ENCODE peak calls at places on chromosome 3, in six cellular contexts. B, F, O, J, R and H are unnamed samples.

GRCh38 chr3:165837058-165837525 is at the start of gene BCHE:
- DNase-seq in R (peak; percentile 36), B (peak; percentile 50), F (peak; percentile 18), O (peak; percentile 20), J (peak; percentile 16), H (no peak)

GRCh38 chr3:47283596-47284364 is 1.0 kb downstream of the KLHL18 start:
- DNase-seq in F (no peak), O (no peak), B (peak; percentile 52), R (peak; percentile 62), J (no peak), H (no peak)

GRCh38 chr3:151976211-151977050 is 103.0 kb downstream of the SUCNR1 start:
- DNase-seq in R (no peak), F (no peak), O (no peak), B (no peak), J (no peak), H (no peak)

GRCh38 chr3:183350164-183350563 is 78.3 kb downstream of the MCF2L2 start:
- DNase-seq in R (no peak), F (no peak), B (no peak), J (no peak), O (no peak), H (no peak)

GRCh38 chr3:194588236-194588635 is 45.0 kb downstream of the TMEM44 start:
- DNase-seq in F (no peak), R (no peak), J (no peak), O (no peak), B (no peak), H (no peak)

GRCh38 chr3:19866751-19867347 is 67.2 kb downstream of the EFHB start:
- DNase-seq in O (no peak), B (peak; percentile 77), R (peak; percentile 51), F (no peak), J (peak; percentile 32), H (no peak)

GRCh38 chr3:146274833-146275232 is 23.9 kb upstream of the PLSCR4 start:
- DNase-seq in J (no peak), F (no peak), R (no peak), O (no peak), B (no peak), H (no peak)

GRCh38 chr3:10263549-10264363 is 15.5 kb downstream of the TATDN2 start:
- DNase-seq in O (no peak), J (peak; percentile 66), B (peak; percentile 79), F (no peak), R (peak; percentile 85), H (no peak)

GRCh38 chr3:42066516-42067181 is 24.5 kb upstream of the TRAK1 start:
- DNase-seq in F (no peak), J (no peak), O (no peak), B (peak; percentile 40), R (peak; percentile 69), H (peak; percentile 45)

GRCh38 chr3:130741946-130742610 is 4.6 kb downstream of the PIK3R4 start:
- DNase-seq in O (no peak), B (no peak), R (no peak), J (no peak), F (no peak), H (no peak)
- H3K4me1 ChIP-seq in O (peaks cover 67% of the 10 kb centered on the region), B (peaks cover 21% of the 10 kb centered on the region), R (no peaks in the 10 kb centered on the region), J (peaks cover 14% of the 10 kb centered on the region), F (no peaks in the 10 kb centered on the region), H (peaks cover 8% of the 10 kb centered on the region)

GRCh38 chr3:126499401-126499800 is 18.2 kb downstream of the UROC1 start:
- DNase-seq in O (no peak), R (no peak), B (no peak), F (no peak), J (no peak), H (no peak)
- H3K4me1 ChIP-seq in O (peaks cover 6% of the 10 kb centered on the region), R (peaks cover 3% of the 10 kb centered on the region), B (peaks cover 15% of the 10 kb centered on the region), F (no peaks in the 10 kb centered on the region), J (no peaks in the 10 kb centered on the region), H (no peaks in the 10 kb centered on the region)

DNA sequence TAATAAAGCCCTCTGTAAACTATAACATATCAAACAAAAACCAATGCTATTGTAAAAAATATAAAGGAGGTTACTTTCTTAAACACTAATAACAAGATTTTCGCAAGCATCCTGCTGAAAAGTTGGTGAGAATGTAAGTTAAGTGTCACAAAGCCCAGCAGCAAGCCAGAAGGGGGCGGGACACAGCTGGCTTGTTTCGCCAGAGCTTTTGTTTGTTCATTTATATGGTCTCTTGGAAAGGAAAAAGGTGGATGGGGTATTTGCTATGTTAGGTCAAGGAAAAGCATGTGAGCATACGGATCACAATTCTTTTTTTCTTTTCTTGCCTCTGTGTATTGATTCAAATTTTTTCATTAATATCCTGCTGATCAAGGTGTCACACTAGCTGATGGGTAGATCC is 59.9 kb downstream of the HACD2 start:
- DNase-seq in J (no peak), R (no peak), O (no peak), B (peak; percentile 38), F (no peak), H (no peak)
- H3K4me1 ChIP-seq in J (no peaks in the 10 kb centered on the region), R (no peaks in the 10 kb centered on the region), O (peaks cover 37% of the 10 kb centered on the region), B (peaks cover 18% of the 10 kb centered on the region), F (no peaks in the 10 kb centered on the region), H (no peaks in the 10 kb centered on the region)

GRCh38 chr3:13020159-13020558 is 53.1 kb downstream of the IQSEC1 start:
- DNase-seq in F (no peak), B (no peak), J (no peak), R (no peak), O (no peak), H (peak; percentile 45)
- H3K4me1 ChIP-seq in F (no peaks in the 10 kb centered on the region), B (peaks cover 82% of the 10 kb centered on the region), J (peaks cover 19% of the 10 kb centered on the region), R (peaks cover 6% of the 10 kb centered on the region), O (peaks cover 91% of the 10 kb centered on the region), H (no peaks in the 10 kb centered on the region)

DNA sequence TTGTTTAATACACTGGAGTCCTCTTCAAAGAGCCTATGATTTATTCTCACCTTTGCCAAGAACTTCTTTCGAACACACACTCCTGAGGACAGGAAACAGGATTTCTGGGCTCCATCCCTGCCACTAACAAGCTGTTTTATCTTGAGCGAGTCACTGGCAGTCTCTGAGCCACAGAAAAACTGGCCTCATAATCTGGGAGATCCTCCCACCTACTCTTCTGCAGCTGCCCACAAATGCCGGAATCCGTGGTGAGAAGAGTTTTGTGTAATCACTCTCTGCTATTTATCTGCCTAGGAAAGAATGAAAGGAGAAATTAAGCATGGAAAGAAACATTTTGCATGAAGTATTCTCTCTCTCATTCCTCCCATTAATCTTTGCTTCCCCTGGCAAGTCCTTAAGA is 172.0 kb upstream of the TRIM42 start:
- DNase-seq in F (no peak), R (no peak), B (no peak), J (no peak), O (no peak), H (no peak)
- H3K4me1 ChIP-seq in F (no peaks in the 10 kb centered on the region), R (peaks cover 13% of the 10 kb centered on the region), B (peaks cover 30% of the 10 kb centered on the region), J (peaks cover 9% of the 10 kb centered on the region), O (no peaks in the 10 kb centered on the region), H (no peaks in the 10 kb centered on the region)

GRCh38 chr3:134614955-134615354 is 35.9 kb downstream of the KY start:
- DNase-seq in B (no peak), R (no peak), J (no peak), O (no peak), F (no peak), H (no peak)
- H3K4me1 ChIP-seq in B (peaks cover 18% of the 10 kb centered on the region), R (no peaks in the 10 kb centered on the region), J (no peaks in the 10 kb centered on the region), O (peaks cover 18% of the 10 kb centered on the region), F (no peaks in the 10 kb centered on the region), H (no peaks in the 10 kb centered on the region)

DNA sequence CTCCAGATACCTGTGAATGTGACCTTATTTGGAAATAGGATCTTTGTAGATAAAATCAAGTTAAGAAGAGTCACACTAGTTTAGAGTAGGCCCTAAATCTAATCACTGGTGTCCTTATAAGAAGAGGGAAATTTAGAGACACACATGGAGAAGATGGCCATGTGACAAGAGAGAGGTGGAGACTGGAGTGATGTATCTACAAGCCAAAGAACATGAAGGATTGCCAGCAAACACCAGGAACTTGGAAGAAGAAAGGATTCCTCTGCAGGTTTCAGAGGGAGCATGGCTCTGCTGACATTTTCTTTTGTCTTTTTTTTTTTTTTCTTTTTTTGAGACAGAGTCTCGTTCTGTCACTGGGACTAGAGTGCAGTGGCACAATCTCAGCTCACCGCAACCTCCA is 20.8 kb downstream of the ARHGEF3 start:
- DNase-seq in F (no peak), O (no peak), B (no peak), R (no peak), J (no peak), H (no peak)
- H3K4me1 ChIP-seq in F (no peaks in the 10 kb centered on the region), O (peaks cover 87% of the 10 kb centered on the region), B (peaks cover 7% of the 10 kb centered on the region), R (no peaks in the 10 kb centered on the region), J (peaks cover 10% of the 10 kb centered on the region), H (no peaks in the 10 kb centered on the region)

GRCh38 chr3:112117415-112117814 is 15.6 kb downstream of the GCSAM start:
- DNase-seq in O (no peak), R (no peak), F (no peak), B (no peak), J (no peak), H (no peak)
- H3K4me1 ChIP-seq in O (peaks cover 20% of the 10 kb centered on the region), R (no peaks in the 10 kb centered on the region), F (no peaks in the 10 kb centered on the region), B (peaks cover 40% of the 10 kb centered on the region), J (no peaks in the 10 kb centered on the region), H (no peaks in the 10 kb centered on the region)

GRCh38 chr3:149390772-149391212 is 13.3 kb upstream of the TM4SF1 start:
- DNase-seq in B (no peak), O (no peak), J (no peak), F (no peak), R (no peak), H (no peak)

GRCh38 chr3:149390316-149390715 is 12.9 kb upstream of the TM4SF1 start:
- DNase-seq in J (no peak), R (no peak), B (no peak), F (no peak), O (no peak), H (no peak)

GRCh38 chr3:149388001-149388435 is 10.6 kb upstream of the TM4SF1 start:
- DNase-seq in J (no peak), B (no peak), R (no peak), F (no peak), O (no peak), H (no peak)

GRCh38 chr3:149386299-149386606 is 8.8 kb upstream of the TM4SF1 start:
- DNase-seq in R (no peak), O (no peak), J (no peak), B (no peak), F (no peak), H (no peak)

DNA sequence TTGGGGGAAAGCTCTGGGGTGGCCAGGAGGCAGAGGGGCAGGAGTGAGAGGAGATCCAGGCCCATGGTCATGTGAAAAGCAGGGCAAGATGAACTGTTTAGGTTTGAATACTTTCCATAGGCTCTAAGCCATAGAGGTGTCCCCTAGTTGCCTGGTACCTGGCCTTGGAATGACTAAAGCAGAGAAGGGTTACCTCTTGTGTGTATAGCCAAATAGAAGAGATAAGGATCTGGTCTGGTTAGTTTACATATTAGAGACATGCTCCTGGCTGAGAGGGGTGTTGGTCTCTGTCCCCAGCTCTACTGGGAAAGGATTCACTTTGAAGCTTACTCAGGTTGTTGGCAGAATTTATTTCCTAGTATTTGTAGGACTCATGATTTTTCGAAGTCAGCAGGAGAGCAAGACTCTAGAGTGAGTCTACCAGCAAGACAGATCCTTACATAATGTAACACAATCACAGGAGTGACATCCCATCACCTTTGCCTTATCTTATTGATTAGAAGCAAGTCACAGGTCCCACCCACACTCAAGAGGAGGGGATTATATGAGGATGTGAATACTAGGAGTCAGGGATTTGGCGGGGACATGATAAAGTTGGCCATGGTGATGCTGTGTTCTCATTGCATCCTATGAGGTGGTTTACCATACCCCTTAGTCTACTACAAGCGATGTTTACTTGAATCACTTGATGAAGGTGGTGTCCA is 11.4 kb upstream of the TM4SF1 start:
- DNase-seq in F (no peak), J (no peak), B (no peak), R (no peak), O (no peak), H (no peak)
- H3K4me1 ChIP-seq in F (no peaks in the 10 kb centered on the region), J (no peaks in the 10 kb centered on the region), B (no peaks in the 10 kb centered on the region), R (no peaks in the 10 kb centered on the region), O (peaks cover 45% of the 10 kb centered on the region), H (no peaks in the 10 kb centered on the region)